ENCODE peak calls at places on chromosomes 11 and 22, in seven cellular contexts. E is psoas muscle, F is transverse colon, R is ascending aorta, K is lung, N is colonic mucosa, G is right atrium auricular region. H is an unnamed sample.
A peak's percentile ranks its signal among the peaks of the same experiment; 100 is the strongest.

GRCh38 chr11:36191941-36192340 is 97.3 kb downstream of the COMMD9 start:
- DNase-seq in R (no peak), K (no peak), F (no peak), N (no peak), G (no peak), E (no peak), H (no peak)

GRCh38 chr22:23215294-23216204 is 35.2 kb downstream of the BCR start:
- DNase-seq in K (peak; percentile 64), G (no peak), N (no peak), E (no peak), R (no peak), F (no peak), H (peak; percentile 66)

GRCh38 chr22:28710889-28711285 is 30.7 kb downstream of the CHEK2 start:
- DNase-seq in K (no peak), E (no peak), R (no peak), G (no peak), F (no peak), N (no peak), H (no peak)

GRCh38 chr11:115078461-115079438 is 400.4 kb downstream of the NXPE2 start:
- DNase-seq in K (no peak), G (no peak), F (no peak), N (no peak), E (no peak), R (no peak), H (no peak)

GRCh38 chr11:111561801-111562325 is 21.3 kb downstream of the LAYN start:
- DNase-seq in E (no peak), N (no peak), R (no peak), F (no peak), K (no peak), G (no peak), H (no peak)

GRCh38 chr11:65412271-65413076 is 10.1 kb upstream of the NEAT1 start:
- DNase-seq in F (no peak), E (no peak), R (no peak), G (no peak), K (no peak), N (no peak), H (no peak)

GRCh38 chr11:117431436-117431835 is 103.8 kb downstream of the CEP164 start:
- DNase-seq in F (no peak), R (no peak), N (no peak), K (no peak), E (no peak), G (no peak), H (no peak)

GRCh38 chr11:28932940-28933339 is 824.8 kb downstream of the METTL15 start:
- DNase-seq in G (no peak), F (no peak), N (no peak), E (no peak), R (no peak), K (no peak), H (no peak)

GRCh38 chr11:19365743-19366410 is 125.1 kb upstream of the E2F8 start:
- DNase-seq in R (no peak), E (no peak), N (no peak), F (no peak), K (no peak), G (no peak), H (no peak)

GRCh38 chr11:121499405-121499804 is 46.6 kb upstream of the SORL1-AS1 start:
- DNase-seq in F (no peak), K (no peak), E (no peak), G (no peak), R (no peak), N (no peak), H (no peak)

GRCh38 chr22:28714043-28714442 is 27.6 kb downstream of the CHEK2 start:
- DNase-seq in R (no peak), G (no peak), N (no peak), F (no peak), E (no peak), K (no peak), H (no peak)

GRCh38 chr22:38261478-38261803 is 11.4 kb downstream of the TMEM184B start:
- DNase-seq in R (no peak), G (no peak), N (no peak), E (no peak), K (no peak), F (no peak), H (no peak)
- H3K4me1 ChIP-seq in R (peaks cover 16% of the 10 kb centered on the region), G (peaks cover 92% of the 10 kb centered on the region), N (peaks cover under 1% of the 10 kb centered on the region), E (peaks cover 71% of the 10 kb centered on the region), K (peaks cover 18% of the 10 kb centered on the region), F (peaks cover 69% of the 10 kb centered on the region), H (peaks cover 78% of the 10 kb centered on the region)

GRCh38 chr11:41612415-41612814 is 153.0 kb upstream of the LRRC4C start:
- DNase-seq in E (no peak), R (no peak), K (no peak), F (no peak), G (no peak), N (no peak), H (no peak)
- TF ChIP-seq CTCF in E (no peak), R (no peak), K (no peak), F (no peak), G (no peak), N (no peak), H (no peak)

DNA sequence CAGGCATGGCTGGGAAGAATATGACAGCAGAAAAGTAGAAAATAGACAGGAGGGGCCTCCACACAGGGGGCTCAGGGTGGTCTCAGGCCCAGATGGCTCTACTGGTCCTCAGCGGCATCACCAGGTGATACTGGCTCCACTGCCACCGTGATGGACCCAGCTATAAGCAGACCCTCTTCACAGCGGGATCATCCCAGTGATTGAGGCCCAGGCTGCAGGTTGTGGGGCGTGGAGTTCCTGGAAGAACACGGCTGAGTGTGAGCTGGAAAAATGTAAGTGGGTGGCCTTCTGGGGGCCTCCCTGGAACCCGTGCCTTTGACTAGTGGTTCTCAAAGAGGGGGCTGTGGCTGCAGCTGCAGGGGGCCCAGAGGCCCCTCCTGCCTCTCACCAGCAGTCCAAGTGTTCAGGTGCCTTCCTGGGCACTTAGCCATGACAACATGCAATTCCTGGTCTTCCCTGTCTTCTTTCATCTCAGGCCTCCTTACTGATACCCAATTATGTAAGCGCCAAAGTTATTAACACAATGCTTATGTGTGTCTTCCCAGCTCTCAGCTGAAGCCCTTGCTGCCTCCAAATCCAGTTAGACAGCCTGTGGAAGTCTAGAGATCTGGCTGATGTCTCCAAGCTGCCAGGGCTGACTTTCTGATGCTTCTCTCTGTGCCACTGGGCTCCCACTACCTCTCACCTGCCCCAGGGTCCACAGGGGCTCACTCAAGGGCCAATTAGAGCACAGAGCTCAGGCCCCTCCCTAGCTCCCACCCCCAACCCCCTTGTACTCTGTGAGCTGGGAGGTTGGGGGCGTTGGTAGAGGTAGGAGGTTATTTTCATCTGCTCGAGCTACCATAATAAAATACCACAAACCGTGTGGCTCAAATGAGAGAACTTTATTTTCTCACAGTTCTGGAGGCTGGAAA is 110.1 kb upstream of the LMO1 start:
- DNase-seq in F (no peak), K (no peak), R (no peak), N (no peak), G (no peak), E (no peak), H (no peak)
- H3K9me3 ChIP-seq in F (no peaks in the 10 kb centered on the region), K (no peaks in the 10 kb centered on the region), R (no peaks in the 10 kb centered on the region), N (no peaks in the 10 kb centered on the region), G (no peaks in the 10 kb centered on the region), E (no peaks in the 10 kb centered on the region), H (no peaks in the 10 kb centered on the region)

DNA sequence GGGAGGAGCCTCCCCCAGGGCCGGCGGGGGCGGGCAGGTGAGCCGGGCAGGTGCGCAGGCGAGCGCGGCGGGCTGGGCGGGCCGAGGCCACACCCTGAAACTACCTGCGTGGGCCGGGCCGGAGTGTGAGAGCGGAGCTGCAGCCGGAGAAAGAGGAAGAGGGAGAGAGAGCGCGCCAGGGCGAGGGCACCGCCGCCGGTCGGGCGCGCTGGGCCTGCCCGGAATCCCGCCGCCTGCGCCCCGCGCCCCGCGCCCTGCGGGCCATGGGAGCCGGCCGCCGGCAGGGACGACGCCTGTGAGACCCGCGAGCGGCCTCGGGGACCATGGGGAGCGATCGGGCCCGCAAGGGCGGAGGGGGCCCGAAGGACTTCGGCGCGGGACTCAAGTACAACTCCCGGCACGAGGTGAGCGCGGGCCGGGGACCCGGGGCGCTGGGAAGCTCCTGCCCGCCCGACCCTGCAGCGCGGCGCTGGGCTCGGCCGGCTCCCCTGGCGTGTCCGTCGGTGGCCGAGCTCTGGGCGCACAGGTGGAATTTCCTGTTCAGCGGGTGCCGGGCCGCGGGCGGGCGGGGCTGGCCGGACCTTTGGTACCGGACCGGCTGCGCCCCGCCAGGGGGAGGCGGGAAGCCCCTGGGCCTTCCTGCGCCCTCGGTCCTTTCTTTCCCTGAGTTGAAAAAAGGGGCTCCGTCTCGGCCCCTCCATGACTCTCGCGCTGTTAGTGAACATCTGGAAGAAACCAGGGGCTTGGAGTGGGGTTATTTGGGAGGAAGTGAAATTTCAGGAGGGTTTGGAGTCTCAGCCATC is at the start of gene ST14:
- DNase-seq in K (peak; percentile 76), E (no peak), G (no peak), R (no peak), N (peak; percentile 89), F (peak; percentile 89), H (peak; percentile 89)
- H3K4me1 ChIP-seq in K (no peaks in the 10 kb centered on the region), E (no peaks in the 10 kb centered on the region), G (peaks cover 25% of the 10 kb centered on the region), R (no peaks in the 10 kb centered on the region), N (peaks cover 20% of the 10 kb centered on the region), F (peaks cover 62% of the 10 kb centered on the region), H (peaks cover 54% of the 10 kb centered on the region)

GRCh38 chr11:2930705-2931415 is 1.6 kb upstream of the PHLDA2 start:
- DNase-seq in F (peak; percentile 93), N (peak; percentile 95), E (peak; percentile 50), R (no peak), G (no peak), K (peak; percentile 89), H (peak; percentile 91)

GRCh38 chr11:2928605-2929510 is at the start of gene PHLDA2:
- DNase-seq in G (no peak), N (peak; percentile 73), K (peak; percentile 62), F (peak; percentile 73), E (peak; percentile 61), R (no peak), H (peak; percentile 71)

GRCh38 chr11:2931416-2931746 is 2.2 kb upstream of the PHLDA2 start:
- DNase-seq in R (no peak), E (no peak), N (no peak), G (no peak), K (no peak), F (no peak), H (no peak)

GRCh38 chr11:2929511-2929879 is 275 bp upstream of the PHLDA2 start:
- DNase-seq in G (no peak), K (peak; percentile 63), N (peak; percentile 85), E (peak; percentile 66), R (no peak), F (peak; percentile 88), H (peak; percentile 84)

DNA sequence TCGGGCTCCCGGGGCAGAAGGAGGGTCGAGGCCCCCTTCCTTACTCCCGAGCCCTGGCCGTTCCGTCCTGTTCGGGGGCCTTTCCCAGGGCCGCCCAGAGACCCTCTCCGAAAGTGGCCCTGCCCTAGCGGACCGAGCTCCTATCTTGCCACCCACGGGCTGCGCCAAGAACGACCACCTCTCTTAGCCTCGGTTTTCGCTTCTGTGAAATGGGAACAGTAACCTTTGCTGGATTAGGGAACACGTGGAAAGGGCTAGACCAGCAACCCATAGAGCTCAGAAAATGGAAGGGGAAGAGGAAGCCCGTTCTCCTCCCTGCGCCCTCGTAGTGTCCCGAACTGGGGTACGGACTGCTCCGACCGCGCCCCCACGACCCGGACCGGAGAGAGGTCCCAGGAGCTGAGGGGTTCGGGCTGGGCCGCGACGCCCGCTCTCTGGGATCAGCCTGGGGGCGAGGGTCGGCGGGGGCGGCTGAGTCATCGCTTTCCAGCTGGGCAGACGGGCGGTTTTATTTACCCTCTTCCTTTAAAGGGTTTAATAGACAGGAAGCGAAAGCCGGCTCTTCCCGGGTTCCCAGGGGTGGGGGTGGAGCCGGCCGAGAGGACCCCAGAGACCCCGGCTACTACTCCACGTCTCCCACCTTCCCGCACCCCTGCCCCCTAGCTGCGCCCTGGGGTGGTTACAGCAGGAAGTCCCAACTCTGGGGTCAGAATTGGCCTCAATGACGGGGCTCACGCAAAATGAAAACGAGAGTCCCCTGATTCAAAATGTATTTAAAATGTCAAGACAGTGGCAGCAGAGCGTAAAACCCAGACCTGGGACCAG is 872 bp upstream of the PHLDA2 start:
- DNase-seq in F (peak; percentile 79), R (no peak), G (no peak), N (peak; percentile 79), K (no peak), E (peak; percentile 40), H (peak; percentile 52)
- TF ChIP-seq CTCF in F (no peak), R (no peak), G (peak; percentile 26), N (no peak), K (peak; percentile 4), E (peak; percentile 17), H (no peak)

H was measured in stomach.